ENCODE peak calls at places on chromosomes 16 and 17, in six cellular contexts. K is GM23248, P is GM12878, R is gastrocnemius medialis, M is OCI-LY7, S is fibroblast of lung. N is an unnamed sample.

GRCh38 chr17:78343433-78344201 is 16.3 kb downstream of the SOCS3 start:
- DNase-seq in P (no peak), K (no peak), R (peak; percentile 50), S (no peak), M (peak; percentile 79), N (peak; percentile 70)

GRCh38 chr16:84710686-84711085 is 10.9 kb downstream of the USP10 start:
- DNase-seq in M (no peak), K (no peak), P (no peak), R (no peak), S (no peak), N (no peak)

GRCh38 chr16:4799171-4799855 is 3.1 kb downstream of the ROGDI start:
- DNase-seq in S (no peak), M (no peak), K (no peak), P (no peak), R (no peak), N (no peak)

GRCh38 chr17:79612468-79613194 is 1.8 kb upstream of the RBFOX3 start:
- DNase-seq in M (peak; percentile 72), K (peak; percentile 58), S (peak; percentile 8), R (no peak), P (no peak), N (no peak)

GRCh38 chr16:1290032-1290431 is 19.4 kb upstream of the UBE2I start:
- DNase-seq in R (no peak), K (peak; percentile 30), S (no peak), P (no peak), M (no peak), N (no peak)

GRCh38 chr16:66695935-66696668 is 441 bp downstream of the CMTM4 start:
- DNase-seq in S (no peak), M (no peak), K (no peak), P (no peak), R (peak; percentile 18), N (no peak)

GRCh38 chr17:2724783-2725164 is 13.2 kb upstream of the CLUH start:
- DNase-seq in M (no peak), S (peak; percentile 35), P (no peak), K (peak; percentile 61), R (no peak), N (no peak)

GRCh38 chr16:59634951-59635350 is 900.8 kb upstream of the GOT2 start:
- DNase-seq in P (no peak), M (no peak), S (peak; percentile 50), K (no peak), R (no peak), N (no peak)

GRCh38 chr17:1197379-1197778 is 17.6 kb upstream of the ABR start:
- DNase-seq in S (peak; percentile 18), M (no peak), R (peak; percentile 28), P (no peak), K (peak; percentile 65), N (no peak)

GRCh38 chr17:19398301-19399181 is 11.6 kb upstream of the MFAP4 start:
- DNase-seq in M (no peak), R (peak; percentile 48), P (no peak), S (peak; percentile 19), K (peak; percentile 41), N (no peak)

DNA sequence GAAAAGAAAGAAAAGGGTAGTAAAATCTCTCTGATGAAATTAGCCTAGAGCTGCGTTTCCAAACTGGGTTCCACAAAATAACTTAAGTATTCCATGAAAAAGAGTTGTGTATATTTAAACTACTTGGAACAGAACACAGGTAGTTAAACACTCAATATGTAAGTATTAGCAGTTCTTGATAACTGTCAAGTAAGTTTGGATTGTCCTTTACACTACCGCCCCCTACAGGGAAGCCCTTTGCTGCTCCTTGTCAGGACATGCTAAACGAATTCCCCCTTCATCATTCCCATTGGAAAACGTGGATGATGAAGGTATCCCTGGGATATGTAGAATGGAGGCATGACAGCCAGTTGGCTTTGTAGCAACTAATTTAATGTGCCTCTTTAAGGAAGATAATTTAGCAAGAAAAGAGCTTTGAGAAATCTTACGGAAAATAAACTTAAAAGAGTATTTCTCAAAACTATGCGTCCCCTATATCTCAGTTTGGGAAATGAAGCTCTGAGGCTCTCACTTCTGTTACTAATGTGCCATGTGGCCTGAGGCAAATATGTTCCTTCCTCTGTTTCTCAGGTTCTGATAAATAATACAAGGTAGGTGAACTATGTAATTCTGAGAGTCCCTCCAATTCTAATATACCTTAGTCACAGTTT is 18.8 kb downstream of the NCBP3 start:
- DNase-seq in R (peak; percentile 31), M (peak; percentile 73), K (peak; percentile 65), P (no peak), S (peak; percentile 65), N (peak; percentile 37)
- H3K9me3 ChIP-seq in R (no peaks in the 10 kb centered on the region), M (no peaks in the 10 kb centered on the region), K (no peaks in the 10 kb centered on the region), P (no peaks in the 10 kb centered on the region), S (no peaks in the 10 kb centered on the region), N (no peaks in the 10 kb centered on the region)

GRCh38 chr17:71592431-71592830 is 528.4 kb upstream of the SOX9 start:
- DNase-seq in S (no peak), R (no peak), M (no peak), P (no peak), K (no peak), N (no peak)
- H3K9me3 ChIP-seq in S (no peaks in the 10 kb centered on the region), R (no peaks in the 10 kb centered on the region), M (no peaks in the 10 kb centered on the region), P (no peaks in the 10 kb centered on the region), K (no peaks in the 10 kb centered on the region), N (no peaks in the 10 kb centered on the region)

DNA sequence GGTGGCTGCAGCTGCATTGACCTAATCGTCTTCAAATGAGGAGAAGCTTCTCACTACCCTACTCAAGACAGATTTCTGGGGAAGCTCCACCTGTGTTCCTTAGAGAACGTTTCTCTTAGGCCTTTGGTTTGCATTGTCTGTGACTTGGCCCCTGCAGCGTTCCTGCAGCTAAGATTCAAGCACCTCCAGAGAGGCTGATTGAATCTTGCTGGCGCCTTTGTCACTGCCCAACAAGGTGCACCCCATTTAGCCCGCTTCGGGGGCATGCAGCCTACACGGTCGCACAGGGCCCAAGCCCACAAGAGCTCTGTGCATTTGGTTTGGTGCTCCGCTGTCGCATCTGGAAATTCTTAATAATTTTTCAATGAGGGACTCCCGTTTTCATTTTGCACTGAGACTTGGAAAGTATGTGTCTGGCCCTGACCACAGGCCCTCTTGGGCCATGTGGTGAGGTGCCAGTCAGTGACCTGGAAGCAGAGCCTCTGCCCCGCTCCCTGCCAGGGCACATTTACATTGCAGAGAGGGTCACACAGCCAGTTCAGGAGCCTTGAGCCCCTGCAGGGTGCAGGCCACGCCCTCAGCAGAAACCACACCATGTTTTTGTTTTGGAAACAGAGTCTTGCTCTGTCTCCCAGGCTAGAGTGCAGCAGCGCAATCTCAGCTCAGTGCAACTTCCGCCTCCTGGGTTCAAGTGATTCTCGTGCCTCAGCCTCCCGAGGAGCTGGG is 51.1 kb upstream of the CACNG5 start:
- DNase-seq in K (no peak), S (no peak), P (no peak), M (no peak), R (no peak), N (no peak)
- H3K9me3 ChIP-seq in K (no peaks in the 10 kb centered on the region), S (no peaks in the 10 kb centered on the region), P (no peaks in the 10 kb centered on the region), M (no peaks in the 10 kb centered on the region), R (no peaks in the 10 kb centered on the region), N (no peaks in the 10 kb centered on the region)

GRCh38 chr16:35798885-35799426 is 2339.5 kb downstream of the TP53TG3F start:
- DNase-seq in P (no peak), M (no peak), K (no peak), S (no peak), R (no peak), N (no peak)
- H3K9me3 ChIP-seq in P (no peaks in the 10 kb centered on the region), M (no peaks in the 10 kb centered on the region), K (no peaks in the 10 kb centered on the region), S (no peaks in the 10 kb centered on the region), R (no peaks in the 10 kb centered on the region), N (peaks cover 6% of the 10 kb centered on the region)

GRCh38 chr17:73861543-73861942 is 217.3 kb upstream of the SDK2 start:
- DNase-seq in K (no peak), R (no peak), M (no peak), P (no peak), S (no peak), N (no peak)

GRCh38 chr17:73855933-73856332 is 211.7 kb upstream of the SDK2 start:
- DNase-seq in S (peak; percentile 24), R (no peak), K (peak; percentile 61), M (no peak), P (no peak), N (no peak)

GRCh38 chr17:73851921-73852320 is 207.7 kb upstream of the SDK2 start:
- DNase-seq in S (no peak), M (no peak), R (no peak), K (no peak), P (no peak), N (no peak)

DNA sequence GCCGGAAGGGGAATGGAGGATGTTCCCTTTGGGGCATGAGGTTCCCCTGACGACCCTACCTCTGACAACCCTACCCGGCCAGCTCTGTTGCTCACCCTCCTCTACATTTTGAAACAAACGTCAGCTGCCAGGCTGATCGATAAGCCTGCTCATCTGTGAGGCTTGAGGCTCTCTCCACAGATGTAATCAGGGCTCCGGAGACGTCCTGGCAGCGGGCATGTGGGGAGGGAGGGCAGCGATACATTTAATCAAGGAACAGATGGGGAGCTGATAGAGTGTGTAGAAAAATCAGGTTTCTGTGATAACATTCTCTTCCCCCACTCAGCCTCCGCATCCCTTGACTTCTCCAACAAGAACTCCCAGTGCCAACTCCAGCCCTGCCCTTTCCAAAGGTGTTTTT is 212.3 kb upstream of the SDK2 start:
- DNase-seq in K (no peak), M (no peak), R (no peak), P (no peak), S (no peak), N (no peak)
- H3K9me3 ChIP-seq in K (no peaks in the 10 kb centered on the region), M (no peaks in the 10 kb centered on the region), R (no peaks in the 10 kb centered on the region), P (no peaks in the 10 kb centered on the region), S (no peaks in the 10 kb centered on the region), N (no peaks in the 10 kb centered on the region)

DNA sequence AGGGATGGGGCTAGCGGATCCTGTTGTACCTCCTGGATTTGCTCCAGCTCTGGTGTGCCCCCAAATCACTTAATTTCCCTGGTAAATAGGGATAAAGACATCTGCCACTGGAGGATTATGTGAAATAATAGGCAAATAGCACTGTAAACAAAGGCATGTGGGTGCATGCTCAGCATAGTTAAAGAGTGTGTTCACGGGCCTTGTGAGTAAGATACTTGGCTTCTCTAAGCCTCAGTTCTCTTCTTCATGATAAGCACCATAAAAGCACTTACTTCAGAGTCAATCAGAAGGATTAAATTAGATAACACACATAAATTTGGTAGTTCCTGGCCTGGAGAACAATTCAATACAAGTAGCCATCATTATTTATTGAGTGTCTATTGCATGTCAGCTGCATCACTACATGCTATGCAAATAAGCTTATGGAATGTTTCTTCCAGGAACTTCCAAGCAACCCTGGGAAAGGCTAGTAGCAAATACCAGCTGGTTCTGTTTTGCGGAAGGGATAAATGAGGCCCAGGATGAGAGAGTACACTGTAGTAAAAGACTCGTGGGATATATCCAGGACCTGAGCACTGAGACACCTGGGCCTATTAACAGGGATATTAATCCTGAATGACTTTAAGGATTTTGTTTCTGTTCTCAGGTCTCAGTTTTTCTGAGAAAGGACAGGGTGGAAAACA is 14.5 kb downstream of the CCL11 start:
- DNase-seq in K (peak; percentile 86), R (no peak), S (peak; percentile 89), M (no peak), P (no peak), N (no peak)
- H3K9me3 ChIP-seq in K (no peaks in the 10 kb centered on the region), R (no peaks in the 10 kb centered on the region), S (no peaks in the 10 kb centered on the region), M (no peaks in the 10 kb centered on the region), P (no peaks in the 10 kb centered on the region), N (peaks cover 4% of the 10 kb centered on the region)

GRCh38 chr16:31780342-31780741 is 93.3 kb upstream of the ZNF267 start:
- DNase-seq in P (no peak), M (no peak), R (no peak), S (no peak), K (no peak), N (no peak)

GRCh38 chr16:31785126-31785525 is 88.5 kb upstream of the ZNF267 start:
- DNase-seq in P (no peak), S (no peak), M (no peak), R (no peak), K (no peak), N (no peak)
- H3K9me3 ChIP-seq in P (no peaks in the 10 kb centered on the region), S (no peaks in the 10 kb centered on the region), M (peaks cover 12% of the 10 kb centered on the region), R (peaks cover 2% of the 10 kb centered on the region), K (no peaks in the 10 kb centered on the region), N (peaks cover 13% of the 10 kb centered on the region)

GRCh38 chr17:27944546-27945332 is 51.6 kb upstream of the LYRM9 start:
- DNase-seq in K (no peak), P (peak; percentile 36), M (no peak), R (no peak), S (no peak), N (no peak)
- H3K9me3 ChIP-seq in K (no peaks in the 10 kb centered on the region), P (no peaks in the 10 kb centered on the region), M (no peaks in the 10 kb centered on the region), R (no peaks in the 10 kb centered on the region), S (no peaks in the 10 kb centered on the region), N (no peaks in the 10 kb centered on the region)